ENCODE peak calls at places on chromosome 15, in ten cellular contexts. A is GM12865, V is fibroblast of lung, D is AG04450, L is ascending aorta, K is thoracic aorta, P is lower leg skin, R is testis, Z is breast epithelium, T is stomach. M is an unnamed sample.

GRCh38 chr15:100712226-100712625 is 109.8 kb downstream of the ASB7 start:
- DNase-seq in P (peak), T (no peak), D (no peak), A (no peak), R (peak), V (peak), K (no peak), Z (peak), L (peak), M (no peak)

GRCh38 chr15:80179025-80179759 is 26.4 kb downstream of the FAH start:
- DNase-seq in K (peak), P (no peak), Z (no peak), T (peak), D (peak), A (no peak), L (peak), V (peak), R (no peak), M (no peak)

GRCh38 chr15:56243117-56243773 is 434 bp downstream of the RFX7 start:
- DNase-seq in P (peak), A (peak), L (peak), V (peak), Z (no peak), D (no peak), K (no peak), T (peak), R (peak), M (no peak)

GRCh38 chr15:95825672-95826387 is 504.7 kb upstream of the NR2F2 start:
- DNase-seq in K (no peak), P (no peak), A (no peak), D (no peak), R (no peak), Z (no peak), L (no peak), T (no peak), V (no peak), M (no peak)

GRCh38 chr15:70197945-70198361 is 100.2 kb upstream of the TLE3 start:
- DNase-seq in V (no peak), A (peak), K (no peak), T (peak), R (no peak), Z (no peak), P (peak), L (no peak), D (no peak), M (no peak)

GRCh38 chr15:75836953-75837321 is 6.3 kb upstream of the UBE2Q2 start:
- DNase-seq in D (no peak), R (no peak), T (no peak), K (no peak), A (peak), P (peak), L (peak), V (peak), Z (no peak), M (peak)

GRCh38 chr15:68633181-68634121 is 54.7 kb downstream of the CORO2B start:
- DNase-seq in T (no peak), D (no peak), K (no peak), V (no peak), L (no peak), Z (no peak), A (no peak), R (no peak), P (no peak), M (no peak)

GRCh38 chr15:72230197-72231065 is 559 bp downstream of the PKM start:
- DNase-seq in D (peak), R (peak), P (peak), Z (peak), L (peak), A (peak), T (peak), V (peak), K (peak), M (peak)

GRCh38 chr15:57343526-57343925 is 32.8 kb upstream of the CGNL1 start:
- DNase-seq in Z (no peak), A (no peak), T (no peak), V (no peak), L (no peak), R (no peak), K (no peak), P (no peak), D (no peak), M (no peak)

GRCh38 chr15:51726302-51727073 is 11.0 kb downstream of the LYSMD2 start:
- DNase-seq in R (no peak), P (no peak), V (peak), L (peak), T (no peak), K (no peak), A (peak), D (peak), Z (no peak), M (no peak)

GRCh38 chr15:66387176-66388056 is 704 bp downstream of the MAP2K1 start:
- DNase-seq in T (peak), Z (peak), L (peak), D (no peak), P (peak), K (peak), V (peak), R (peak), A (peak), M (no peak)

GRCh38 chr15:43251185-43251862 is 15.4 kb downstream of the TGM5 start:
- DNase-seq in L (peak), V (no peak), T (no peak), A (no peak), Z (no peak), D (no peak), K (no peak), R (no peak), P (peak), M (no peak)

GRCh38 chr15:25675396-25675795 is 187.7 kb downstream of the ATP10A start:
- DNase-seq in K (no peak), L (peak), A (no peak), T (no peak), R (no peak), V (no peak), Z (no peak), P (peak), D (no peak), M (no peak)

GRCh38 chr15:58951388-58952060 is 18.0 kb upstream of the SLTM start:
- DNase-seq in V (peak), Z (no peak), L (no peak), A (no peak), D (peak), R (no peak), P (no peak), K (no peak), T (no peak), M (no peak)

GRCh38 chr15:59399465-59400102 is 26.9 kb upstream of the MYO1E start:
- DNase-seq in D (no peak), L (peak), Z (no peak), K (no peak), P (no peak), T (no peak), A (peak), V (no peak), R (peak), M (peak)

GRCh38 chr15:68471552-68471951 is 39.6 kb upstream of the ITGA11 start:
- DNase-seq in L (no peak), P (no peak), R (no peak), A (no peak), Z (no peak), V (peak), K (no peak), T (no peak), D (no peak), M (no peak)

GRCh38 chr15:31487811-31488436 is 161.3 kb downstream of the KLF13 start:
- DNase-seq in D (no peak), R (peak), A (peak), T (peak), V (peak), K (no peak), L (no peak), Z (no peak), P (peak), M (no peak)

GRCh38 chr15:88704791-88705768 is 66.3 kb downstream of the ISG20 start:
- DNase-seq in V (peak), D (no peak), P (peak), A (no peak), Z (no peak), K (peak), T (peak), R (peak), L (peak), M (no peak)

GRCh38 chr15:87207945-87208580 is 1048.5 kb downstream of the NTRK3 start:
- DNase-seq in R (no peak), Z (no peak), A (no peak), T (no peak), V (peak), K (no peak), L (no peak), P (no peak), D (peak), M (no peak)

GRCh38 chr15:31145271-31145911 is 43.9 kb upstream of the TRPM1 start:
- DNase-seq in L (no peak), D (no peak), Z (no peak), K (no peak), T (no peak), R (no peak), P (no peak), A (no peak), V (peak), M (no peak)

GRCh38 chr15:65940618-65940909 is 71.3 kb downstream of the RAB11A start:
- DNase-seq in R (no peak), T (no peak), K (no peak), D (no peak), L (no peak), V (peak), P (no peak), A (no peak), Z (no peak), M (no peak)

GRCh38 chr15:91946914-91947313 is 93.4 kb downstream of the SLCO3A1 start:
- DNase-seq in D (no peak), R (no peak), P (no peak), L (no peak), K (no peak), T (no peak), V (no peak), A (no peak), Z (no peak), M (no peak)

GRCh38 chr15:69524850-69525249 is 72.2 kb downstream of the RPLP1 start:
- DNase-seq in P (peak), A (no peak), Z (no peak), V (no peak), K (no peak), R (no peak), L (no peak), D (no peak), T (no peak), M (no peak)

GRCh38 chr15:37773111-37773860 is 161.2 kb upstream of the TMCO5A start:
- DNase-seq in V (peak), A (no peak), D (peak), Z (no peak), R (no peak), K (no peak), P (no peak), T (no peak), L (no peak), M (no peak)

GRCh38 chr15:31442203-31443090 is 115.8 kb downstream of the KLF13 start:
- DNase-seq in K (no peak), A (peak), Z (no peak), R (no peak), L (no peak), P (peak), V (peak), D (peak), T (peak), M (no peak)

GRCh38 chr15:65841121-65841930 is 28.0 kb upstream of the RAB11A start:
- DNase-seq in P (no peak), K (peak), L (peak), D (no peak), T (no peak), R (peak), V (peak), A (no peak), Z (no peak), M (no peak)

GRCh38 chr15:67183443-67184169 is 70.9 kb downstream of the AAGAB start:
- DNase-seq in T (no peak), D (no peak), L (peak), R (no peak), V (peak), K (no peak), P (peak), Z (no peak), A (no peak), M (no peak)

GRCh38 chr15:72198410-72199270 is 1.1 kb upstream of the GRAMD2A start:
- DNase-seq in A (no peak), T (no peak), D (no peak), L (no peak), R (no peak), Z (peak), K (no peak), V (no peak), P (peak), M (no peak)

GRCh38 chr15:64690578-64691296 is 84.7 kb downstream of the RBPMS2 start:
- DNase-seq in Z (peak), A (no peak), P (no peak), V (no peak), K (no peak), D (no peak), R (no peak), T (no peak), L (no peak), M (no peak)

GRCh38 chr15:89118481-89118989 is 30.3 kb downstream of the ABHD2 start:
- DNase-seq in D (no peak), A (no peak), P (no peak), K (no peak), T (no peak), V (no peak), L (no peak), R (no peak), Z (no peak), M (no peak)

GRCh38 chr15:20349774-20350498 is 191.7 kb downstream of the GOLGA6L6 start:
- DNase-seq in R (no peak), Z (peak), T (peak), L (peak), K (no peak), D (no peak), A (no peak), V (no peak), P (peak), M (no peak)

GRCh38 chr15:40871749-40872617 is 2.1 kb downstream of the RHOV start:
- DNase-seq in L (no peak), V (no peak), A (peak), D (no peak), K (no peak), P (no peak), T (peak), Z (peak), R (no peak), M (no peak)

GRCh38 chr15:49282366-49282765 is 112.3 kb downstream of the GALK2 start:
- DNase-seq in T (no peak), V (peak), L (no peak), R (no peak), K (no peak), P (no peak), Z (no peak), A (no peak), D (peak), M (no peak)

GRCh38 chr15:28114114-28114455 is 15.0 kb upstream of the OCA2 start:
- DNase-seq in T (no peak), D (no peak), L (no peak), V (no peak), R (no peak), K (no peak), Z (no peak), P (no peak), A (no peak), M (no peak)

DNA sequence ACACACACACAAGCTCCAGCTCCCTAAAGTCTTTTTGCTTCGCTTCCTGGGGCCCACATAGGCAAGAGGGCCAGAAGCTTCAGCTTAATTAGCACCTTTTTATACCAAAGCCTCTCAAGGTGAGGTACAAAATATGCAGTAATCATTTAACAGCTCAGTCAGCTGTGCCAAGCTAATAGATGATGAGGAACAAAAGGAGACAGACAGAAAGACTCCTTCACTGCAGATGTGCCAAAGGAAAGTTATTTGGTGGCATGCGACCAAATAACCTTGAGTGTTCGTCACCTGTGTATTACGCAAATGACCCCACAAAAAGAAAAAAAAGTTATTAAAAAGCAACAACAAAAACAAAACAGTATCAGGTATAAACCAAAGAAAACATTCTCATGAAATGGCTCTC is 325.8 kb upstream of the IGF1R start:
- DNase-seq in L (no peak), T (no peak), P (no peak), A (no peak), K (no peak), V (no peak), D (no peak), R (no peak), Z (no peak), M (no peak)
- H3K4me3 ChIP-seq in L (no peak), T (no peak), P (no peak), A (no peak), K (no peak), V (no peak), D (no peak), R (no peak), Z (no peak), M (no peak)

GRCh38 chr15:35320158-35320780 is 225.7 kb downstream of the DPH6 start:
- DNase-seq in Z (no peak), L (no peak), V (no peak), P (no peak), T (no peak), D (no peak), K (no peak), A (no peak), R (no peak), M (no peak)
- TF ChIP-seq CTCF in Z (no peak), L (no peak), V (no peak), P (no peak), T (no peak), D (no peak), K (no peak), A (no peak), R (no peak), M (no peak)

DNA sequence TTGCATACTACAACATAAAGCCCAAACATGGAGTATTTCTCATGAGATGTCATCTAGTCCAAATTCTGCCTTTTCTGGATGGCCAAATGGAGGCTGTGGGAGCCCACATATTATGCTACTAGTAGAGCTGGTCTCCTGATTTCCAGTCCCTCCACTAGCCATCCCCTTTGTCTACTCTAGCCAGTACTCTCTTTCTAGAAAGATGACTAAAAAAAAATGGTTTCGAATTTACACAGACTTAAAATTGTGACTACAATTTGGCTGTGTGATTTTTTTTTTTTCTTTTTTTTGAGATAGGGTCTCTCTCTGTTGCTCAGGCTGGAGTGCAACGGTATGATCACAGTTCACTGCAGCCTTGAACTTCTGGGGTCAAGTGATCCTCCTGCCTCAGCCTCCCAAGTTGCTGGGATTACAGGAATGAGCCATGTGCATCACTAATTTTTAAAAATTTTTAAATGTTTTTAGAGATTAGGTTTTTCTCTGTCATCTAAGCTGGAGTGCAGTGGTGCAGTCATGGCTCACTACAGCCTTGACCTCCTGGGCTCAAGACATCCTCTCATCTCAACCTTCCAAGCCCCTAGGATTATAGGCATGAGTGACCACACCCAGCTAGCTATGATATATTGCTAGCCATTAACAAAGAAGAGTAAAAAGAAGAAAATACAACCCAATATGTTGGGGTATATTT is 273.9 kb downstream of the ADAMTSL3 start:
- DNase-seq in L (no peak), R (no peak), T (no peak), Z (no peak), A (peak), P (no peak), V (no peak), K (no peak), D (no peak), M (peak)
- H3K4me3 ChIP-seq in L (no peak), R (no peak), T (no peak), Z (no peak), A (peak), P (no peak), V (no peak), K (no peak), D (no peak), M (peak)

DNA sequence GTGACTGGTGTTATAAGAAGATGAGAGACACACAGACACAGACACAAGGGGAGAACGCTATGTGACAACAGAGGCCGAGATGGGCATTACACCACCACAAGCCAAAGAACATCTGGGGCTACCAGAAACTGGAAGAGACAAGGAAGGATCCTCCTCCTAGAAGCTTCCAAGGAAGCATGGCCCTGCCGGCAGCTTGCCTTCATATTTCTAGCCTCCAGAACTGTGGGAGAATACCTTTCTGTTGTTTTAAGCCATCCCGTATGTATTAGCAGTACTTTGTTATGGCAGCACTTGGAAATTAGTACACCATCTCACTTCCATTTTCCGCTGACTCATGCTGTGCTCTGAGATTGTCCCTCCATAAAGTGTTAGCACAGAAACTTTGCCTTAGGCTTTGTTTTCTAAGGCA is 38.7 kb upstream of the CA12 start:
- DNase-seq in A (peak), P (no peak), T (no peak), K (no peak), R (no peak), V (no peak), L (peak), D (no peak), Z (no peak), M (no peak)
- TF ChIP-seq CTCF in A (peak), P (no peak), T (no peak), K (no peak), R (no peak), V (no peak), L (no peak), D (no peak), Z (no peak), M (peak)

GRCh38 chr15:74403981-74404563 is 29.7 kb downstream of the SEMA7A start:
- DNase-seq in P (no peak), A (peak), L (no peak), K (no peak), R (peak), T (no peak), V (no peak), Z (no peak), D (no peak), M (peak)
- H3K4me3 ChIP-seq in P (no peak), A (peak), L (no peak), K (no peak), R (no peak), T (no peak), V (no peak), Z (no peak), D (no peak), M (peak)

GRCh38 chr15:77058468-77058867 is 12.4 kb downstream of the TSPAN3 start:
- DNase-seq in L (no peak), T (no peak), K (no peak), R (no peak), D (no peak), V (no peak), A (no peak), P (no peak), Z (no peak), M (no peak)
- TF ChIP-seq CTCF in L (no peak), T (no peak), K (no peak), R (no peak), D (no peak), V (no peak), A (no peak), P (no peak), Z (no peak), M (no peak)